ENCODE peak calls at places on chromosomes 3 and 15, in six cellular contexts. One of them, this sample, is unnamed.

GRCh38 chr15:25504307-25504706 is 65.5 kb upstream of the UBE3A start:
- DNase-seq in GM12891: no peak
- DNase-seq in H1: no peak
- DNase-seq in K562: no peak
- DNase-seq in GM12878: no peak
- DNase-seq in HepG2: no peak
- DNase-seq in this sample: no peak

GRCh38 chr3:55893045-55893664 is 406.0 kb upstream of the WNT5A start:
- DNase-seq in GM12891: no peak
- DNase-seq in H1: no peak
- DNase-seq in K562: no peak
- DNase-seq in GM12878: no peak
- DNase-seq in HepG2: no peak
- DNase-seq in this sample: no peak

GRCh38 chr15:58437531-58438105 is 5.8 kb downstream of the LIPC start:
- DNase-seq in GM12891: no peak
- DNase-seq in H1: no peak
- DNase-seq in K562: no peak
- DNase-seq in GM12878: no peak
- DNase-seq in HepG2: no peak
- DNase-seq in this sample: no peak

GRCh38 chr15:95235033-95235432 is 1003.7 kb downstream of the MCTP2 start:
- DNase-seq in GM12891: no peak
- DNase-seq in H1: no peak
- DNase-seq in K562: no peak
- DNase-seq in GM12878: no peak
- DNase-seq in HepG2: no peak
- DNase-seq in this sample: no peak

GRCh38 chr3:62332771-62333381 is 40.5 kb downstream of the FEZF2 start:
- DNase-seq in GM12891: no peak
- DNase-seq in H1: no peak
- DNase-seq in K562: peak
- DNase-seq in GM12878: no peak
- DNase-seq in HepG2: no peak
- DNase-seq in this sample: no peak

GRCh38 chr15:56772868-56773639 is 39.7 kb upstream of the ZNF280D start:
- DNase-seq in GM12891: no peak
- DNase-seq in H1: no peak
- DNase-seq in K562: no peak
- DNase-seq in GM12878: no peak
- DNase-seq in HepG2: peak
- DNase-seq in this sample: no peak

GRCh38 chr15:51144021-51144532 is 49.4 kb upstream of the TNFAIP8L3 start:
- DNase-seq in GM12891: no peak
- DNase-seq in H1: no peak
- DNase-seq in K562: peak
- DNase-seq in GM12878: no peak
- DNase-seq in HepG2: no peak
- DNase-seq in this sample: no peak

GRCh38 chr15:90035835-90036220 is 34.7 kb downstream of the ZNF710 start:
- DNase-seq in GM12891: no peak
- DNase-seq in H1: no peak
- DNase-seq in K562: no peak
- DNase-seq in GM12878: no peak
- DNase-seq in HepG2: no peak
- DNase-seq in this sample: no peak

GRCh38 chr3:107574650-107575049 is 51.9 kb downstream of the BBX start:
- DNase-seq in GM12891: no peak
- DNase-seq in H1: no peak
- DNase-seq in K562: peak
- DNase-seq in GM12878: no peak
- DNase-seq in HepG2: peak
- DNase-seq in this sample: no peak

GRCh38 chr3:178671261-178672191 is 135.3 kb downstream of the KCNMB2 start:
- DNase-seq in GM12891: no peak
- DNase-seq in H1: no peak
- DNase-seq in K562: no peak
- DNase-seq in GM12878: no peak
- DNase-seq in HepG2: no peak
- DNase-seq in this sample: no peak

GRCh38 chr15:51737538-51738305 is at the start of gene LYSMD2:
- DNase-seq in GM12891: peak
- DNase-seq in H1: no peak
- DNase-seq in K562: peak
- DNase-seq in GM12878: no peak
- DNase-seq in HepG2: no peak
- DNase-seq in this sample: peak

GRCh38 chr15:67505675-67506572 is 15.0 kb upstream of the C15orf61 start:
- DNase-seq in GM12891: no peak
- DNase-seq in H1: no peak
- DNase-seq in K562: no peak
- DNase-seq in GM12878: no peak
- DNase-seq in HepG2: no peak
- DNase-seq in this sample: no peak

GRCh38 chr3:124217542-124217941 is 225.6 kb upstream of the ROPN1 start:
- DNase-seq in GM12891: no peak
- DNase-seq in H1: no peak
- DNase-seq in K562: peak
- DNase-seq in GM12878: no peak
- DNase-seq in HepG2: peak
- DNase-seq in this sample: no peak

GRCh38 chr3:29099296-29099695 is 181.6 kb upstream of the RBMS3 start:
- DNase-seq in GM12891: no peak
- DNase-seq in H1: no peak
- DNase-seq in K562: no peak
- DNase-seq in GM12878: no peak
- DNase-seq in HepG2: no peak
- DNase-seq in this sample: no peak

GRCh38 chr15:68994149-68994548 is 20.3 kb upstream of the NOX5 start:
- DNase-seq in GM12891: no peak
- DNase-seq in H1: no peak
- DNase-seq in K562: no peak
- DNase-seq in GM12878: no peak
- DNase-seq in HepG2: no peak
- DNase-seq in this sample: no peak

GRCh38 chr3:187946031-187946691 is 200.9 kb upstream of the BCL6 start:
- DNase-seq in GM12891: no peak
- DNase-seq in H1: no peak
- DNase-seq in K562: no peak
- DNase-seq in GM12878: no peak
- DNase-seq in HepG2: peak
- DNase-seq in this sample: no peak

GRCh38 chr3:38038447-38038911 is 529 bp upstream of the DLEC1 start:
- DNase-seq in GM12891: no peak
- DNase-seq in H1: no peak
- DNase-seq in K562: no peak
- DNase-seq in GM12878: no peak
- DNase-seq in HepG2: no peak
- DNase-seq in this sample: no peak

GRCh38 chr3:17891139-17891850 is 148.9 kb upstream of the TBC1D5 start:
- DNase-seq in GM12891: no peak
- DNase-seq in H1: no peak
- DNase-seq in K562: peak
- DNase-seq in GM12878: no peak
- DNase-seq in HepG2: no peak
- DNase-seq in this sample: no peak

GRCh38 chr15:60695713-60696522 is 217.0 kb upstream of the ICE2 start:
- DNase-seq in GM12891: no peak
- DNase-seq in H1: no peak
- DNase-seq in K562: no peak
- DNase-seq in GM12878: no peak
- DNase-seq in HepG2: no peak
- DNase-seq in this sample: no peak

GRCh38 chr3:156135921-156136655 is 15.7 kb downstream of the KCNAB1 start:
- DNase-seq in GM12891: no peak
- DNase-seq in H1: no peak
- DNase-seq in K562: peak
- DNase-seq in GM12878: no peak
- DNase-seq in HepG2: no peak
- DNase-seq in this sample: no peak

GRCh38 chr15:37099321-37100108 is 834 bp downstream of the MEIS2 start:
- DNase-seq in GM12891: no peak
- DNase-seq in H1: no peak
- DNase-seq in K562: peak
- DNase-seq in GM12878: no peak
- DNase-seq in HepG2: peak
- DNase-seq in this sample: no peak

GRCh38 chr3:173793963-173794362 is 396.4 kb downstream of the NLGN1 start:
- DNase-seq in GM12891: no peak
- DNase-seq in H1: no peak
- DNase-seq in K562: no peak
- DNase-seq in GM12878: no peak
- DNase-seq in HepG2: no peak
- DNase-seq in this sample: no peak

GRCh38 chr15:62858343-62858742 is 184.2 kb upstream of the TPM1 start:
- DNase-seq in GM12891: no peak
- DNase-seq in H1: no peak
- DNase-seq in K562: no peak
- DNase-seq in GM12878: no peak
- DNase-seq in HepG2: peak
- DNase-seq in this sample: no peak

DNA sequence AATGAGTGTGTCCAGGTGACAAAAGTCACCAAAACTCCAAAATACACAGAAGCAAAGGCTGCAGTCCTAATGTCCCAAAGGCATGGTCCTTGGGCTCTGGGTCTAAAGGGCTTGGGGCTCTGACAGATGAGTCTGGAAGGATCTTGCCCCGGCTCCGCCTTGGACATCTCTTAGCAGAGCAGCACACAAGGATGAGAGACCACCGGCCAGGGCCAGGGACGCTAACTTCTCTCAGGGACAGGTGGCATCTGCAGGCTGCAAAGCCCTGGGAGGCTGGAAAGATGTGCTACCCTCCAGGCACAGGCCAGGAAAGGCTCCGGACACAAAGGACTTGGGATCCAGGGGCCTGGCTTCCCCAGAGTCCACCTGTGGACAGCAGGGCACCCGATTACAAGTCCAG is 14.1 kb upstream of the SHISA5 start:
- DNase-seq in GM12891: no peak
- DNase-seq in H1: no peak
- DNase-seq in K562: no peak
- DNase-seq in GM12878: no peak
- DNase-seq in HepG2: no peak
- DNase-seq in this sample: no peak
- TF ChIP-seq POLR2AphosphoS5 in GM12891: no peak
- TF ChIP-seq POLR2AphosphoS5 in H1: no peak
- TF ChIP-seq POLR2AphosphoS5 in K562: no peak
- TF ChIP-seq POLR2AphosphoS5 in GM12878: no peak
- TF ChIP-seq POLR2AphosphoS5 in HepG2: no peak
- TF ChIP-seq POLR2AphosphoS5 in this sample: no peak

GRCh38 chr3:58009749-58010535 is 1.7 kb downstream of the FLNB start:
- DNase-seq in GM12891: no peak
- DNase-seq in H1: no peak
- DNase-seq in K562: peak
- DNase-seq in GM12878: no peak
- DNase-seq in HepG2: no peak
- DNase-seq in this sample: no peak
- TF ChIP-seq POLR2A in GM12891: no peak
- TF ChIP-seq POLR2A in H1: no peak
- TF ChIP-seq POLR2A in K562: no peak
- TF ChIP-seq POLR2A in GM12878: no peak
- TF ChIP-seq POLR2A in HepG2: no peak
- TF ChIP-seq POLR2A in this sample: no peak

GRCh38 chr15:91944334-91944733 is 90.8 kb downstream of the SLCO3A1 start:
- DNase-seq in GM12891: no peak
- DNase-seq in H1: no peak
- DNase-seq in K562: no peak
- DNase-seq in GM12878: no peak
- DNase-seq in HepG2: no peak
- DNase-seq in this sample: no peak

GRCh38 chr15:91947370-91947769 is 93.9 kb downstream of the SLCO3A1 start:
- DNase-seq in GM12891: no peak
- DNase-seq in H1: no peak
- DNase-seq in K562: peak
- DNase-seq in GM12878: no peak
- DNase-seq in HepG2: no peak
- DNase-seq in this sample: no peak

GRCh38 chr15:91946075-91946474 is 92.6 kb downstream of the SLCO3A1 start:
- DNase-seq in GM12891: no peak
- DNase-seq in H1: no peak
- DNase-seq in K562: no peak
- DNase-seq in GM12878: no peak
- DNase-seq in HepG2: no peak
- DNase-seq in this sample: no peak

GRCh38 chr15:91946914-91947313 is 93.4 kb downstream of the SLCO3A1 start:
- DNase-seq in GM12891: no peak
- DNase-seq in H1: no peak
- DNase-seq in K562: peak
- DNase-seq in GM12878: no peak
- DNase-seq in HepG2: no peak
- DNase-seq in this sample: no peak

DNA sequence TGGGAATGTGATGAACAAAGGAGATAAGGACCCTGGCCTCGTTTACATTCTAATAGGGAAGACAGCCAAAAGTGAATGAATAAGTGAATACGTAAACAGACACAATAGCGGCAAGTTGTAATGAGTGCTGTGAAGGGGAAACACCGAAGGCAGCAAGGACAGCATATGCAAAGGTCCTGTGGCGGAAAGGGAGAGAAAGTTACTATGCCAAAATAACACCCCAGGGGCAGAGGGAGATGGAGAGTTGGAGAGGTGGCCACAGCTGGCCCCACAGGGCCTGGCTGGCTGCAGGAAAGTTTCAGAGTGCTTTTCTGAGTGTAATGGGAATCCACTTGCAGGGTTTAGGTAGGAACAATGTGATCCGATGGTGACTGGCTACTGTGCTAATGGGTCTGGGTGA is 91.9 kb downstream of the SLCO3A1 start:
- DNase-seq in GM12891: no peak
- DNase-seq in H1: no peak
- DNase-seq in K562: no peak
- DNase-seq in GM12878: no peak
- DNase-seq in HepG2: no peak
- DNase-seq in this sample: no peak
- TF ChIP-seq TAF1 in GM12891: no peak
- TF ChIP-seq TAF1 in H1: no peak
- TF ChIP-seq TAF1 in K562: no peak
- TF ChIP-seq TAF1 in GM12878: no peak
- TF ChIP-seq TAF1 in HepG2: no peak
- TF ChIP-seq TAF1 in this sample: no peak

DNA sequence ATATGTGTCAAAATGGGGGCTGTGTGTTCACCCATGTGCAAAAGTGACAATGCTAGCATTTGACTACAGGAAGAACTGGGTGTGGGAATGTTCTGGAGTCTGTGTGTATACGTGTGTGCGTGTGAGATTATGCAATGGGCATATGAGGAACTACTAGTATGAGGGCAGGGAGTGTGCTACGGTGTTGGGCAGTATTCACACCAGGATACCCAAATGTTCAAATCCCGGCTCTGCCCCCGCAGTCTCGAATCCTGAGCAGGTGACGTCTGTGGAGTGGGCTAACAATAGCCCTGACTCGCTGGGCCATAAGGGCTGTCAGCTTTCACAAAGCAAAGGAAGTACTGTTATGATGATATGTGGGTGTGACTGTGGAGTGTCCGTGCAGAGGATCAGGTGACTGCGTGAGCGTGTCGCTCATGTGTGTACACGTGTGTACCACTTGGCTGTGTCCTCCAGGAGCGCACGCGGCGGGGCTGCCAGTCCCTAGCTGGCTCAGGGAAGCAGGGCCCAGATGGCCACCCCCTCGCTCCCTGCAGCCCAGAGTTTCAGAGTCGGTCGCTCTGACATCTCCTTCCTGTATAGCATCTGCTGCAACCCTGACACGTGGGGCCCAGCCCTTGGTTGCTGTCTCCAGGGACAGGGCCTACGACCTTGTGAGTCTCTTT is 27.2 kb downstream of the IQSEC1 start:
- DNase-seq in GM12891: peak
- DNase-seq in H1: no peak
- DNase-seq in K562: no peak
- DNase-seq in GM12878: peak
- DNase-seq in HepG2: no peak
- DNase-seq in this sample: peak
- TF ChIP-seq POLR2AphosphoS5 in GM12891: no peak
- TF ChIP-seq POLR2AphosphoS5 in H1: no peak
- TF ChIP-seq POLR2AphosphoS5 in K562: no peak
- TF ChIP-seq POLR2AphosphoS5 in GM12878: peak
- TF ChIP-seq POLR2AphosphoS5 in HepG2: no peak
- TF ChIP-seq POLR2AphosphoS5 in this sample: no peak

This sample was measured in GM12892.